ENCODE peak calls at places on chromosomes 3 and 15, in eight cellular contexts. C is uterus, N is NB4, E is ovary, X is A549, S is upper lobe of left lung, R is Peyer's patch, V is tibial nerve. K is an unnamed sample.

GRCh38 chr15:75034615-75035014 is 11.2 kb downstream of the PPCDC start:
- DNase-seq in C (no peak), N (peak), E (no peak), X (no peak), S (no peak), R (no peak), V (no peak), K (no peak)

GRCh38 chr3:3625461-3626271 is 173.6 kb upstream of the LRRN1 start:
- DNase-seq in C (no peak), N (no peak), E (no peak), X (no peak), S (no peak), R (no peak), V (no peak), K (no peak)

GRCh38 chr15:81948751-81949150 is 97.1 kb downstream of the MEX3B start:
- DNase-seq in C (no peak), N (peak), E (no peak), X (no peak), S (no peak), R (no peak), V (no peak), K (no peak)

GRCh38 chr15:67097893-67098740 is 32.7 kb downstream of the SMAD3 start:
- DNase-seq in C (no peak), N (peak), E (peak), X (no peak), S (no peak), R (peak), V (peak), K (peak)

GRCh38 chr3:124615896-124616543 is 114.2 kb upstream of the UMPS start:
- DNase-seq in C (no peak), N (no peak), E (no peak), X (no peak), S (no peak), R (no peak), V (no peak), K (no peak)

GRCh38 chr3:150300847-150301517 is 107.1 kb upstream of the TSC22D2 start:
- DNase-seq in C (no peak), N (no peak), E (no peak), X (no peak), S (no peak), R (no peak), V (no peak), K (no peak)

GRCh38 chr3:23804441-23805227 is 1.1 kb upstream of the UBE2E1 start:
- DNase-seq in C (no peak), N (no peak), E (no peak), X (no peak), S (no peak), R (no peak), V (no peak), K (no peak)

GRCh38 chr3:100448079-100448478 is 44.3 kb upstream of the TMEM45A start:
- DNase-seq in C (no peak), N (no peak), E (no peak), X (no peak), S (no peak), R (no peak), V (no peak), K (no peak)

GRCh38 chr15:38197553-38197952 is 55.1 kb upstream of the SPRED1 start:
- DNase-seq in C (no peak), N (no peak), E (no peak), X (no peak), S (no peak), R (no peak), V (no peak), K (no peak)

GRCh38 chr3:126679831-126680677 is 24.0 kb upstream of the CHCHD6 start:
- DNase-seq in C (no peak), N (no peak), E (no peak), X (no peak), S (no peak), R (no peak), V (no peak), K (no peak)

GRCh38 chr15:42038401-42038800 is 17.6 kb upstream of the PLA2G4E start:
- DNase-seq in C (no peak), N (no peak), E (no peak), X (no peak), S (no peak), R (no peak), V (no peak), K (no peak)

GRCh38 chr3:29618395-29619291 is 337.8 kb downstream of the RBMS3 start:
- DNase-seq in C (no peak), N (peak), E (no peak), X (no peak), S (no peak), R (no peak), V (peak), K (no peak)

GRCh38 chr15:78205856-78206255 is 28.5 kb downstream of the ACSBG1 start:
- DNase-seq in C (no peak), N (no peak), E (no peak), X (no peak), S (no peak), R (peak), V (no peak), K (no peak)

GRCh38 chr3:142597898-142598297 is 1.7 kb downstream of the PLS1 start:
- DNase-seq in C (no peak), N (peak), E (no peak), X (no peak), S (no peak), R (no peak), V (no peak), K (peak)

GRCh38 chr3:182364723-182365650 is 428.3 kb upstream of the ATP11B start:
- DNase-seq in C (no peak), N (no peak), E (no peak), X (no peak), S (no peak), R (no peak), V (peak), K (no peak)

GRCh38 chr3:11165457-11165856 is 11.2 kb downstream of the HRH1 start:
- DNase-seq in C (no peak), N (no peak), E (no peak), X (no peak), S (no peak), R (no peak), V (no peak), K (no peak)

GRCh38 chr3:129211772-129212171 is 28.1 kb upstream of the CNBP start:
- DNase-seq in C (peak), N (no peak), E (peak), X (peak), S (no peak), R (no peak), V (peak), K (peak)

GRCh38 chr3:50652709-50653108 is 22.0 kb upstream of the DOCK3 start:
- DNase-seq in C (no peak), N (peak), E (no peak), X (peak), S (no peak), R (peak), V (no peak), K (peak)

GRCh38 chr3:116342499-116342898 is 102.8 kb downstream of the LSAMP start:
- DNase-seq in C (no peak), N (no peak), E (no peak), X (no peak), S (no peak), R (no peak), V (no peak), K (no peak)

GRCh38 chr15:29939404-29939803 is 117.1 kb upstream of the TJP1 start:
- DNase-seq in C (no peak), N (no peak), E (no peak), X (no peak), S (no peak), R (no peak), V (no peak), K (no peak)

GRCh38 chr15:96115642-96116041 is 214.9 kb upstream of the NR2F2 start:
- DNase-seq in C (no peak), N (no peak), E (no peak), X (no peak), S (no peak), R (no peak), V (no peak), K (no peak)

GRCh38 chr15:68272797-68273271 is 4.7 kb upstream of the FEM1B start:
- DNase-seq in C (peak), N (no peak), E (no peak), X (peak), S (no peak), R (no peak), V (no peak), K (no peak)

GRCh38 chr15:54282228-54282836 is 304.1 kb downstream of the UNC13C start:
- DNase-seq in C (no peak), N (no peak), E (no peak), X (no peak), S (no peak), R (no peak), V (no peak), K (no peak)

GRCh38 chr15:100671858-100672543 is 69.6 kb downstream of the ASB7 start:
- DNase-seq in C (peak), N (peak), E (no peak), X (peak), S (no peak), R (no peak), V (no peak), K (peak)

GRCh38 chr15:29533667-29534066 is 264.0 kb upstream of the NSMCE3 start:
- DNase-seq in C (no peak), N (no peak), E (no peak), X (no peak), S (no peak), R (no peak), V (no peak), K (no peak)

GRCh38 chr15:101266034-101266433 is 11.3 kb downstream of the SELENOS start:
- DNase-seq in C (no peak), N (no peak), E (no peak), X (no peak), S (no peak), R (no peak), V (no peak), K (no peak)

GRCh38 chr3:124688580-124689454 is 41.4 kb upstream of the UMPS start:
- DNase-seq in C (peak), N (peak), E (peak), X (peak), S (no peak), R (peak), V (peak), K (peak)

GRCh38 chr15:72369964-72370363 is 5.8 kb downstream of the HEXA start:
- DNase-seq in C (no peak), N (peak), E (no peak), X (no peak), S (no peak), R (no peak), V (no peak), K (no peak)

GRCh38 chr3:101042996-101043686 is 49.9 kb upstream of the ABI3BP start:
- DNase-seq in C (no peak), N (no peak), E (no peak), X (peak), S (no peak), R (no peak), V (no peak), K (no peak)

GRCh38 chr3:173501941-173502489 is 104.5 kb downstream of the NLGN1 start:
- DNase-seq in C (no peak), N (no peak), E (no peak), X (no peak), S (no peak), R (no peak), V (no peak), K (no peak)

GRCh38 chr3:23756206-23756840 is 49.4 kb upstream of the UBE2E1 start:
- DNase-seq in C (peak), N (no peak), E (no peak), X (no peak), S (no peak), R (no peak), V (no peak), K (no peak)

GRCh38 chr3:184952671-184953070 is 140.7 kb downstream of the VPS8 start:
- DNase-seq in C (no peak), N (peak), E (no peak), X (no peak), S (no peak), R (no peak), V (no peak), K (no peak)

GRCh38 chr3:125042725-125043406 is 12.9 kb downstream of the HEG1 start:
- DNase-seq in C (peak), N (no peak), E (peak), X (no peak), S (peak), R (no peak), V (peak), K (no peak)

GRCh38 chr15:34588046-34588674 is 4.7 kb upstream of the GOLGA8B start:
- DNase-seq in C (peak), N (peak), E (peak), X (peak), S (no peak), R (peak), V (peak), K (peak)

GRCh38 chr15:101277038-101277822 is at the start of gene SELENOS:
- DNase-seq in C (peak), N (peak), E (peak), X (peak), S (peak), R (peak), V (peak), K (peak)

GRCh38 chr3:16896094-16896627 is 11.4 kb downstream of the PLCL2 start:
- DNase-seq in C (no peak), N (no peak), E (no peak), X (no peak), S (no peak), R (no peak), V (no peak), K (no peak)

DNA sequence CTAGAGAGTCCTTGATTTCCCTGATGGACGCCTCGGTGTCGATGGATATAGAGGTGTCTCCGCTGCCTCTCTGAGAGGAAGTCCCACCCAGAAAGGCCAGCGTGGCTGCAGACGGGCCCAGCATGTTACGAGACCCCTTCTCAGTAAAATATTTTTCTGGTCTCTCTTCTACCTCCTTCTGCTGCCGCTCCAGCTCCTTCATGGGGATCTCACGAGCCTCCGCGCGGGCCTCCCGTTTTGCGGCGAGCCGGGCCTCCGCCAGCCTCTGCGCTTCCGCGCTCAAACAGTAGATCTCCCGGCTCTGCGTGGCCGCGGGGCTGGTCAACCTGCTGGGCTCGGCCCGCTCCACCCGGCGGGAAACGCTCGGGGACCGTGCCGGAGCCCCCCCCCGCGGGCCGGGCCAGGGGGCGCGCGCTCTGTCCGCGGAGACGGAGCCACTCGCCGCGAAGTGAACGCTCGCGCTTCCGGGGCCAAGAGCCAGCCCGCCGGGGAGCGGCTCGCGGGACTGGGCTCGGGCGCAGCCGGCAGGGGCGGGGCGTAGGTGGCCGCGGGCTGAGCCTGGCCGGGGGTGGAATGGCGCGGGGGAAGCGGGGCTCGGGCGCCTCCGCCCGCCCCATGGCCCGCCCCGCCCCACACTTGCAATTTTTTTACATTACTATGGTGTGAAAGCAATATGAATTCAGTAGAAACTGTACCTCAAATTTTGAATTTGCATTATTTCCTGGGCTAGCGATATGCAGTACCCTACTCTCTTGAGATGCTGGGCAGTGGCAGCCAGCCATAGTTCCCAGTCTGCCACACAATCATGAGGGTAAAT is 10.2 kb upstream of the KCNMB3 start:
- DNase-seq in C (peak), N (peak), E (peak), X (peak), S (peak), R (peak), V (peak), K (peak)
- TF ChIP-seq POLR2A in C (no peak), N (no peak), E (peak), X (no peak), S (no peak), R (peak), V (no peak), K (peak)

GRCh38 chr3:121545564-121546455 is at the start of gene POLQ:
- DNase-seq in C (peak), N (peak), E (peak), X (peak), S (peak), R (peak), V (peak), K (peak)
- TF ChIP-seq POLR2A in C (no peak), N (peak), E (no peak), X (peak), S (no peak), R (no peak), V (no peak), K (peak)

DNA sequence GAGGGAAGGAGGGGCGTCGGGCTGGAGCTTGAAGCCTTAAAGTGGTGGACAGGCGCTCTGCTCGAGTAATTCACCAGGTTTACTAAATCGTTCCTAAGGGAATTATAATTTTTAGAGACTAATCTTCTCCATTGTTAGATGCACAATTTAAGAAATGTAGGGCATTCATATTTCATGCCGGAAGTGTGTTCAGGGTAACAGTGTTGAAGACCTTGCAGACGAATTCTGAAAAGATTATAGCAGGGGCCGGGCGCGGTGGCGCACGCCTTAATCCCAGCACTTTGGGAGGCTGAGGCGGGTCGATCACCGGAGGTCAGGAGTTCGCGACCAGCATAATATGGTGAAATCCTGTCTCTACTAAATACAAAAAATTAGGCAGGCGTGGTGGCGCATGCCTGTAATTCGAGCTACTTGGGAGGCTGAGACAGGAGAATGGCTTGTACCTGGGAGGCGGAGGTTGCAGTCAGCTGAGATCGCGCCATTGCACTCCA is 365 bp upstream of the GTF2A2 start:
- DNase-seq in C (peak), N (no peak), E (peak), X (no peak), S (peak), R (no peak), V (no peak), K (no peak)
- TF ChIP-seq POLR2A in C (no peak), N (no peak), E (no peak), X (no peak), S (no peak), R (no peak), V (no peak), K (peak)

GRCh38 chr3:183697610-183698317 is at the start of gene YEATS2:
- DNase-seq in C (peak), N (peak), E (peak), X (peak), S (peak), R (peak), V (peak), K (peak)
- TF ChIP-seq POLR2A in C (peak), N (peak), E (peak), X (peak), S (no peak), R (peak), V (peak), K (peak)

DNA sequence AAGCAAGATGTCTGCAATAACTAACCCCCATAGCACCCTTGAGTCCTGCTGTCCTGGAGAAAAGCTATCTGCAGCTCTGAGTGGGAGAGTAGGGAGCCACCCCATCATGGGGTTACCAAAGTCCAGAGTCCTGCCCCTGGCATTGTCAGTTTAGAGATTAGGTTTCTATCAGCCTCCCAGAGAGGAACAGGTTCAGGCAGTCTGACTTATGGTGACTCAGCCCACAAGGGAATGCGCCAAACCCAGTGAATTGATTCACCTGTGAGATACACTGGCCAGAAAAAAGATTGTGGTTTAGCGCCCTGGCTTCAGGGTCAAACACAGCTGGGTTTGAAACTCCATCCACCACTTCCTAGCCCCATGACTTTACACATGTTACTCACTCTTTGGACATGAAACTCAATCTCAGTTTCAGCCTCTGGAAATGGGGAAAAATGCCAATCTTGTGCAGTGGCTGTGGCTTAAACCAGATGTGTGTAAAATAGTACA is 263.6 kb upstream of the HES1 start:
- DNase-seq in C (no peak), N (peak), E (no peak), X (peak), S (no peak), R (no peak), V (peak), K (peak)
- TF ChIP-seq POLR2A in C (no peak), N (no peak), E (no peak), X (no peak), S (no peak), R (no peak), V (no peak), K (no peak)

GRCh38 chr3:157982359-157982758 is 123.9 kb downstream of the SHOX2 start:
- DNase-seq in C (no peak), N (no peak), E (no peak), X (no peak), S (no peak), R (no peak), V (no peak), K (no peak)

GRCh38 chr3:157981819-157982218 is 124.4 kb downstream of the SHOX2 start:
- DNase-seq in C (no peak), N (no peak), E (no peak), X (peak), S (no peak), R (no peak), V (no peak), K (no peak)
- TF ChIP-seq POLR2A in C (no peak), N (no peak), E (no peak), X (no peak), S (no peak), R (no peak), V (no peak), K (no peak)

GRCh38 chr3:111071257-111072015 is at the start of gene NECTIN3:
- DNase-seq in C (peak), N (no peak), E (peak), X (peak), S (peak), R (peak), V (peak), K (peak)
- TF ChIP-seq POLR2A in C (no peak), N (no peak), E (peak), X (peak), S (no peak), R (peak), V (peak), K (no peak)